ENCODE peak calls at places on chromosome 17, in five cellular contexts. V is T-helper 9 cell, K is anterior cingulate cortex, L is iris pigment epithelial cell, Q is activated T-cell treated with anti-CD3 and anti-CD28 coated beads for 1 hour. A is an unnamed sample.

GRCh38 chr17:74852237-74853047 is 7.2 kb downstream of the GRIN2C start:
- DNase-seq in V (peak; percentile 32), K (no peak), L (peak; percentile 27), Q (peak; percentile 38), A (no peak)

GRCh38 chr17:48612854-48613691 is 2.0 kb downstream of the HOXB8 start:
- DNase-seq in V (peak; percentile 46), K (no peak), L (no peak), Q (peak; percentile 32), A (no peak)

GRCh38 chr17:8534498-8535188 is 95.9 kb downstream of the MYH10 start:
- DNase-seq in V (no peak), K (no peak), L (no peak), Q (no peak), A (no peak)

GRCh38 chr17:70426752-70427151 is 257.4 kb downstream of the KCNJ2 start:
- DNase-seq in V (no peak), K (no peak), L (no peak), Q (no peak), A (no peak)

GRCh38 chr17:54527941-54528340 is 372.7 kb upstream of the TOM1L1 start:
- DNase-seq in V (no peak), K (no peak), L (no peak), Q (no peak), A (no peak)

GRCh38 chr17:77366558-77367245 is 225.9 kb downstream of the SEC14L1 start:
- DNase-seq in V (no peak), K (no peak), L (peak; percentile 86), Q (no peak), A (no peak)

GRCh38 chr17:29240477-29240876 is 6.2 kb upstream of the CRYBA1 start:
- DNase-seq in V (no peak), K (no peak), L (peak; percentile 34), Q (no peak), A (no peak)

GRCh38 chr17:7178973-7179316 is 225 bp downstream of the ASGR1 start:
- DNase-seq in V (no peak), K (no peak), L (no peak), Q (no peak), A (no peak)

GRCh38 chr17:51046527-51047384 is 73.9 kb downstream of the SPAG9 start:
- DNase-seq in V (no peak), K (peak; percentile 95), L (peak; percentile 92), Q (no peak), A (no peak)

GRCh38 chr17:30291571-30292489 is at the start of gene BLMH:
- DNase-seq in V (peak; percentile 74), K (peak; percentile 54), L (peak; percentile 82), Q (peak; percentile 73), A (peak; percentile 52)

GRCh38 chr17:79948406-79948917 is 87.2 kb downstream of the TBC1D16 start:
- DNase-seq in V (no peak), K (no peak), L (no peak), Q (no peak), A (no peak)

GRCh38 chr17:49926886-49927285 is 42.1 kb upstream of the DLX4 start:
- DNase-seq in V (no peak), K (no peak), L (no peak), Q (no peak), A (no peak)

GRCh38 chr17:9221231-9222180 is 200.2 kb downstream of the NTN1 start:
- DNase-seq in V (no peak), K (no peak), L (no peak), Q (no peak), A (no peak)

GRCh38 chr17:74987909-74988711 is 678 bp downstream of the CDR2L start:
- DNase-seq in V (peak; percentile 16), K (peak; percentile 61), L (peak; percentile 80), Q (no peak), A (peak; percentile 67)

GRCh38 chr17:40952675-40953074 is 14.1 kb downstream of the KRT39 start:
- DNase-seq in V (no peak), K (no peak), L (peak; percentile 96), Q (no peak), A (peak; percentile 71)

GRCh38 chr17:82463881-82464566 is 5.5 kb downstream of the NARF start:
- DNase-seq in V (no peak), K (no peak), L (no peak), Q (no peak), A (no peak)